ENCODE peak calls at places on chromosomes 7 and 10, in five cellular contexts. Y is stimulated activated CD8-positive, alpha-beta memory T cell treated with anti-CD3 and anti-CD28 coated beads, Interleukin-15, amount 100 ng/mL, for 1 hour; B is Daoy; L is esophagus squamous epithelium; E is AG04450. N is an unnamed sample.

GRCh38 chr10:101778781-101779543 is 3.0 kb upstream of the FGF8 start:
- DNase-seq in Y (no peak), L (no peak), B (no peak), E (no peak), N (no peak)

GRCh38 chr7:148987751-148988512 is 40.4 kb downstream of the PDIA4 start:
- DNase-seq in B (peak; percentile 35), E (no peak), Y (no peak), L (no peak), N (no peak)

GRCh38 chr10:130138479-130138866 is 2.3 kb downstream of the GLRX3 start:
- DNase-seq in L (no peak), B (peak; percentile 61), Y (no peak), E (no peak), N (no peak)

GRCh38 chr7:12951397-12951801 is 264.0 kb downstream of the ARL4A start:
- DNase-seq in B (peak; percentile 51), Y (no peak), L (no peak), E (peak; percentile 13), N (peak; percentile 46)

GRCh38 chr7:90629306-90629918 is 33.3 kb downstream of the CDK14 start:
- DNase-seq in Y (no peak), B (peak; percentile 44), L (no peak), E (peak; percentile 26), N (no peak)

GRCh38 chr10:105797234-105797890 is 1156.3 kb downstream of the SORCS3 start:
- DNase-seq in L (no peak), B (no peak), Y (no peak), E (no peak), N (no peak)

GRCh38 chr10:55630491-55631056 is 730.5 kb downstream of the ZWINT start:
- DNase-seq in Y (no peak), L (no peak), E (no peak), B (no peak), N (no peak)

GRCh38 chr10:24428410-24428782 is 219.5 kb downstream of the KIAA1217 start:
- DNase-seq in Y (no peak), L (no peak), E (no peak), B (peak; percentile 31), N (no peak)

GRCh38 chr10:44261710-44262455 is 123.0 kb downstream of the CXCL12 start:
- DNase-seq in E (peak; percentile 13), Y (no peak), L (no peak), B (peak; percentile 78), N (no peak)

GRCh38 chr10:87861566-87861952 is 1.8 kb downstream of the KLLN start:
- DNase-seq in Y (no peak), B (no peak), L (no peak), E (peak; percentile 53), N (no peak)

GRCh38 chr7:25347360-25347759 is 119.1 kb upstream of the NPVF start:
- DNase-seq in L (no peak), E (no peak), Y (no peak), B (peak; percentile 35), N (no peak)

GRCh38 chr7:44196450-44196872 is 4.3 kb upstream of the YKT6 start:
- DNase-seq in Y (no peak), B (peak; percentile 69), E (no peak), L (no peak), N (peak; percentile 20)

GRCh38 chr7:135792866-135793265 is 44.3 kb upstream of the FAM180A start:
- DNase-seq in B (no peak), E (no peak), Y (no peak), L (no peak), N (no peak)